ENCODE peak calls at places on chromosome 5, in six cellular contexts. E is upper lobe of right lung, N is tibial artery, U is fibroblast of pulmonary artery, Z is fibroblast of villous mesenchyme, W is fibroblast of mammary gland. A is an unnamed sample.
A peak's percentile ranks its signal among the peaks of the same experiment; 100 is the strongest.

GRCh38 chr5:111163000-111163399 is 61.2 kb upstream of the CAMK4 start:
- DNase-seq in E (no peak), N (no peak), U (no peak), Z (no peak), W (no peak), A (no peak)

GRCh38 chr5:167736992-167737391 is 554.5 kb upstream of the WWC1 start:
- DNase-seq in E (no peak), N (no peak), U (no peak), Z (no peak), W (no peak), A (no peak)

GRCh38 chr5:128216860-128217531 is 133.4 kb downstream of the SLC12A2 start:
- DNase-seq in E (no peak), N (peak; percentile 31), U (peak; percentile 24), Z (no peak), W (peak; percentile 88), A (no peak)

GRCh38 chr5:149389552-149390495 is 10.7 kb upstream of the IL17B start:
- DNase-seq in E (no peak), N (no peak), U (no peak), Z (peak; percentile 93), W (no peak), A (no peak)

GRCh38 chr5:161263186-161263585 is 283.3 kb downstream of the GABRB2 start:
- DNase-seq in E (no peak), N (no peak), U (no peak), Z (no peak), W (no peak), A (no peak)

GRCh38 chr5:90530736-90531487 is 1.5 kb upstream of the LYSMD3 start:
- DNase-seq in E (no peak), N (no peak), U (no peak), Z (no peak), W (no peak), A (no peak)

GRCh38 chr5:113450366-113451328 is 15.9 kb upstream of the TSSK1B start:
- DNase-seq in E (no peak), N (no peak), U (peak; percentile 11), Z (peak; percentile 6), W (peak; percentile 6), A (no peak)

GRCh38 chr5:109877670-109878045 is 187.9 kb downstream of the MAN2A1 start:
- DNase-seq in E (no peak), N (no peak), U (no peak), Z (no peak), W (peak; percentile 82), A (no peak)

GRCh38 chr5:67799732-67800234 is 415.8 kb upstream of the PIK3R1 start:
- DNase-seq in E (no peak), N (peak; percentile 78), U (peak; percentile 39), Z (peak; percentile 57), W (peak; percentile 53), A (no peak)

GRCh38 chr5:123367739-123368138 is 55.5 kb downstream of the CEP120 start:
- DNase-seq in E (no peak), N (no peak), U (peak; percentile 46), Z (peak; percentile 32), W (peak; percentile 30), A (no peak)

GRCh38 chr5:53048248-53048647 is 59.1 kb downstream of the ITGA2 start:
- DNase-seq in E (no peak), N (no peak), U (no peak), Z (no peak), W (no peak), A (no peak)

GRCh38 chr5:58462623-58463230 is 2.8 kb upstream of the PLK2 start:
- DNase-seq in E (no peak), N (peak; percentile 28), U (peak; percentile 86), Z (peak; percentile 77), W (peak; percentile 69), A (peak; percentile 22)

GRCh38 chr5:112109331-112109993 is 309.6 kb downstream of the EPB41L4A start:
- DNase-seq in E (peak; percentile 79), N (no peak), U (peak; percentile 96), Z (peak; percentile 90), W (peak; percentile 94), A (peak; percentile 92)

GRCh38 chr5:3590253-3590966 is 5.2 kb upstream of the IRX1 start:
- DNase-seq in E (no peak), N (no peak), U (no peak), Z (no peak), W (no peak), A (no peak)

GRCh38 chr5:158877124-158877581 is 222.6 kb downstream of the EBF1 start:
- DNase-seq in E (no peak), N (no peak), U (no peak), Z (no peak), W (no peak), A (no peak)

GRCh38 chr5:149730620-149731331 is 666 bp downstream of the PPARGC1B start:
- DNase-seq in E (peak; percentile 84), N (peak; percentile 35), U (no peak), Z (peak; percentile 31), W (peak; percentile 7), A (no peak)

GRCh38 chr5:125190232-125191051 is 444.0 kb upstream of the ZNF608 start:
- DNase-seq in E (no peak), N (no peak), U (no peak), Z (peak; percentile 34), W (no peak), A (peak; percentile 41)

GRCh38 chr5:127656825-127657224 is 7.9 kb downstream of the CTXN3 start:
- DNase-seq in E (no peak), N (no peak), U (no peak), Z (no peak), W (no peak), A (no peak)

GRCh38 chr5:161286066-161286655 is 260.4 kb downstream of the GABRB2 start:
- DNase-seq in E (no peak), N (no peak), U (no peak), Z (no peak), W (no peak), A (no peak)

GRCh38 chr5:93746406-93747056 is 5.1 kb upstream of the POU5F2 start:
- DNase-seq in E (no peak), N (no peak), U (peak; percentile 28), Z (no peak), W (peak; percentile 58), A (no peak)

DNA sequence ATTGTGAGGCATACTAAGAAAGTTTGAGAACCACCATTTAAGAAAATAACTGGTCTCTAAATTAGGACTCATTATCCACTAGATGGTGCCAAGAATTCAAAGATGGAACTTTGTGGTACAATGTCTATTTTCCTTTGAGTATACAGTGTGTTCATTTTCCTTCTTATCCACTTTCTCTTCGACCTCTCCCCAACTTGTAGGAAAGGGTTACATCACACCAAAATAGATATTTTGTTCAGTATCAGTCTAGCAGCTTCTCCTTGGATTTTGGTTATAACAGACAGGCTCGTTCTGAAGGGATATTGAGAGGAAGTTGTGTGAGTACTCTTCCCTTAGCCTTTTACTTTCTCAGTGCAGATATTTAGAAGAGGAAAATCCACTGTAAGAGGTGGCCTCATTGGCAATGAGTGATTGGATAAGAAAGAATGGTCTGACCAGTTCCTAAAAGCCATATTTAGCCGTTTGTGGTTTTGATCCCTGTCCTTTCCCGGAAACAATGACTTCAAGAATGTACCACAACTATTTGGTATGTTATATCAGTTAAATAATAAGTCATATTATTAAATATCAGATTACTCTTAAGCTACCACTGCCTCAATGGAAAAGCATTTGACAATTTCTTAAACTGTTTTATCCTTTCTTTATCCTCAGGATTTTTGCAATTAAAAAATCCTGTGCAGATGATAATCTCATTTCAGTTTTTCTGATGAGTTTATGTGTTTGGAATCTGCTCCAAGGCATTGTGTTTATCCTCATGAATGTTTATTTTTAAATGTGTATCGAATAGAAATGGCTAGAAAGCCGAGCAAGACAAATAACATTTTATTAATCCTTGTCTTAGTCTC is 69.0 kb upstream of the GRAMD2B start:
- DNase-seq in E (no peak), N (no peak), U (peak; percentile 97), Z (peak; percentile 85), W (peak; percentile 97), A (peak; percentile 96)
- TF ChIP-seq CTCF in E (peak; percentile 62), N (peak; percentile 70), U (peak; percentile 49), Z (peak; percentile 51), W (peak; percentile 44), A (peak; percentile 35)

DNA sequence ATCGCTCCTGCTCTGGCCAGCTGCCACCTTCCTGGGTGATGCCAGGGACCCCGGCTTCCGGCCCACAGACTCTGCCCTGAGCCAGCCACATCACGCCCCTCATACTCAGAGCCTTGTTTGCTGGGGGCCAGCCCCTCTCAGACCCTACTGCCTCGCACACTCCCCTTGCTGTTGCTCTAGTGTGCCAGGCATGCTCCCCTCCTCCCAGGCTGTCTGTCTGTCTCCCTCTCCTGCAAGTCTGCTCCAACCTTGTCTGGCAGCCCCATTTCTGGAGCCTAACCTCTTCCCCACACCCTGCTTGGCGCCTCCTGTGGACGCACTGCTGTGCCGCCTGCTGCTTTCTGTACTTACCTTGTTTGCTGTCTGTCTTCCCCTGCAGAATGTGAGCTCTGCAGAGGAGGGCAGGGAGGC is 184.7 kb downstream of the HSPA4 start:
- DNase-seq in E (peak; percentile 60), N (no peak), U (no peak), Z (no peak), W (no peak), A (no peak)
- TF ChIP-seq CTCF in E (no peak), N (no peak), U (no peak), Z (no peak), W (no peak), A (no peak)

GRCh38 chr5:37950436-37950835 is 110.6 kb upstream of the GDNF start:
- DNase-seq in E (no peak), N (no peak), U (no peak), Z (no peak), W (no peak), A (no peak)

GRCh38 chr5:37940931-37941623 is 101.2 kb upstream of the GDNF start:
- DNase-seq in E (no peak), N (no peak), U (no peak), Z (no peak), W (no peak), A (no peak)

DNA sequence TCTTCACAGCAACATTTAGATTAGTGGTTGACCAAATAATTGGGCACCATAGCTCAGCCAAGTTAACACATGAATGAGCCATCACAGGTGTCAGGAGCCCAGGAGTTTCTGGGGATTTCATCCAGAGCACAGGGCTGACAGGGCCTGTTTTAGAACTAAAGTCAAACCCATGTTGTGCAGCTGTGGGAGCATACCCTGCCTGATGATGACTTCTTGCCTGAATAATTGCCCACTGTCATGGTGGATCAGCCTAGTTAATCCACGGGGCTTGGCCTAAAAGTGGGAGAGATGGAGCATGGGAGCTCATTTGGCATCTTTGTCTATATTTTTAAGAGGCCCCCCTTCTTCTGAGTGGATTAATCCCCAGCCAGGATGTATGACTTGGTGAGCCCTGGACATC is 105.6 kb upstream of the GDNF start:
- DNase-seq in E (no peak), N (no peak), U (no peak), Z (no peak), W (no peak), A (no peak)
- TF ChIP-seq CTCF in E (no peak), N (no peak), U (no peak), Z (no peak), W (no peak), A (no peak)

GRCh38 chr5:1800470-1801060 is 642 bp upstream of the NDUFS6 start:
- DNase-seq in E (peak; percentile 66), N (peak; percentile 19), U (peak; percentile 19), Z (peak; percentile 26), W (no peak), A (no peak)

GRCh38 chr5:1797855-1798254 is 1.8 kb downstream of the MRPL36 start:
- DNase-seq in E (no peak), N (peak; percentile 5), U (no peak), Z (no peak), W (no peak), A (no peak)

GRCh38 chr5:1801061-1801953 is at the start of gene NDUFS6:
- DNase-seq in E (peak; percentile 92), N (peak; percentile 64), U (peak; percentile 66), Z (peak; percentile 61), W (peak; percentile 66), A (no peak)

GRCh38 chr5:1799110-1799601 is 481 bp downstream of the MRPL36 start:
- DNase-seq in E (no peak), N (peak; percentile 20), U (peak; percentile 22), Z (peak; percentile 42), W (peak; percentile 43), A (no peak)

GRCh38 chr5:1799602-1800469 is at the start of gene MRPL36:
- DNase-seq in E (peak; percentile 97), N (peak; percentile 93), U (peak; percentile 92), Z (peak; percentile 93), W (peak; percentile 86), A (peak; percentile 75)
- TF ChIP-seq CTCF in E (no peak), N (no peak), U (no peak), Z (no peak), W (no peak), A (no peak)